ENCODE peak calls at places on chromosomes 1 and 21, in four cellular contexts. M, X, F and P are unnamed samples.

GRCh38 chr1:10178602-10179407 is 31.6 kb upstream of the KIF1B start:
- DNase-seq in M (no peak), X (peak; percentile 46), F (no peak), P (no peak)

GRCh38 chr1:150869683-150870082 is 6.7 kb downstream of the ARNT start:
- DNase-seq in M (no peak), X (no peak), F (no peak), P (no peak)

GRCh38 chr1:54124472-54124871 is 28.3 kb downstream of the CDCP2 start:
- DNase-seq in M (no peak), X (no peak), F (no peak), P (no peak)

GRCh38 chr1:203322480-203323179 is 17.3 kb downstream of the BTG2 start:
- DNase-seq in M (no peak), X (no peak), F (no peak), P (no peak)

GRCh38 chr1:161069731-161070270 is at the start of gene ARHGAP30:
- DNase-seq in M (peak; percentile 72), X (no peak), F (no peak), P (no peak)

GRCh38 chr1:20551945-20552727 is at the start of gene FAM43B:
- DNase-seq in M (no peak), X (peak; percentile 48), F (no peak), P (peak; percentile 18)

GRCh38 chr1:211632117-211632807 is 43.2 kb downstream of the NEK2 start:
- DNase-seq in M (no peak), X (peak; percentile 44), F (no peak), P (peak; percentile 59)

GRCh38 chr1:151058682-151059341 is 610 bp downstream of the CDC42SE1 start:
- DNase-seq in M (no peak), X (no peak), F (peak; percentile 19), P (no peak)

GRCh38 chr1:178938959-178939317 is 68.1 kb upstream of the ANGPTL1 start:
- DNase-seq in M (no peak), X (no peak), F (peak; percentile 27), P (no peak)

GRCh38 chr1:171141336-171142051 is 43.6 kb upstream of the FMO2 start:
- DNase-seq in M (no peak), X (peak; percentile 99), F (peak; percentile 96), P (peak; percentile 9)

GRCh38 chr21:26115899-26116298 is 54.7 kb downstream of the APP start:
- DNase-seq in M (no peak), X (peak; percentile 81), F (peak; percentile 75), P (peak; percentile 67)